ENCODE peak calls at places on chromosomes 3 and 15, in five cellular contexts. X, T, F, R and J are unnamed samples.

GRCh38 chr15:40582726-40583246 is 11.3 kb upstream of the KNL1 start:
- DNase-seq in X (no peak), R (no peak), F (no peak), T (no peak), J (no peak)

GRCh38 chr15:62895139-62895866 is 147.2 kb upstream of the TPM1 start:
- DNase-seq in T (no peak), F (no peak), X (peak; percentile 88), R (no peak), J (peak; percentile 68)

GRCh38 chr15:35833590-35833989 is 287.6 kb upstream of the DPH6 start:
- DNase-seq in T (no peak), F (no peak), X (no peak), R (no peak), J (no peak)

GRCh38 chr3:139252719-139253118 is 91.1 kb upstream of the MRPS22 start:
- DNase-seq in F (no peak), R (no peak), T (no peak), X (no peak), J (no peak)

GRCh38 chr3:42667096-42667522 is 13.6 kb downstream of the ZBTB47 start:
- DNase-seq in R (no peak), X (no peak), T (no peak), F (no peak), J (no peak)

GRCh38 chr3:54949491-54950044 is 21.7 kb upstream of the LRTM1 start:
- DNase-seq in T (no peak), F (no peak), X (no peak), R (no peak), J (peak; percentile 71)

GRCh38 chr3:58260261-58260731 is 22.7 kb downstream of the ABHD6 start:
- DNase-seq in R (no peak), X (peak; percentile 93), T (no peak), F (no peak), J (no peak)

GRCh38 chr15:60580650-60581415 is 101.9 kb upstream of the ICE2 start:
- DNase-seq in T (no peak), F (no peak), R (peak; percentile 38), X (no peak), J (no peak)

GRCh38 chr15:59168536-59168935 is 38.1 kb upstream of the LDHAL6B start:
- DNase-seq in R (no peak), X (peak; percentile 63), T (no peak), F (peak; percentile 61), J (no peak)

GRCh38 chr15:39908186-39908585 is 11.9 kb downstream of the GPR176 start:
- DNase-seq in F (peak; percentile 79), X (peak; percentile 96), R (no peak), T (no peak), J (no peak)

GRCh38 chr15:41965441-41966413 is 6.6 kb downstream of the EHD4 start:
- DNase-seq in T (no peak), R (no peak), F (no peak), X (peak; percentile 41), J (peak; percentile 53)

GRCh38 chr3:178198329-178198728 is 337.9 kb upstream of the KCNMB2 start:
- DNase-seq in F (no peak), T (no peak), X (peak; percentile 40), R (no peak), J (peak; percentile 23)

GRCh38 chr3:179244874-179245273 is 6.0 kb downstream of the KCNMB3 start:
- DNase-seq in X (peak; percentile 63), R (no peak), F (no peak), T (no peak), J (no peak)

GRCh38 chr3:41224120-41224806 is 25.0 kb downstream of the CTNNB1 start:
- DNase-seq in R (no peak), F (no peak), T (no peak), X (peak; percentile 88), J (no peak)

GRCh38 chr3:102113421-102114041 is 264.2 kb downstream of the NFKBIZ start:
- DNase-seq in R (no peak), X (peak; percentile 54), T (no peak), F (no peak), J (peak; percentile 91)

GRCh38 chr3:38125305-38126120 is 11.4 kb downstream of the ACAA1 start:
- DNase-seq in T (no peak), X (no peak), R (no peak), F (peak; percentile 38), J (no peak)

GRCh38 chr15:64232400-64232799 is 69.6 kb upstream of the PPIB start:
- DNase-seq in X (peak; percentile 83), F (no peak), T (no peak), R (no peak), J (no peak)

GRCh38 chr3:154614078-154614477 is 184.1 kb upstream of the GPR149 start:
- DNase-seq in T (no peak), R (no peak), X (no peak), F (no peak), J (no peak)

GRCh38 chr3:112744825-112745566 is 101.7 kb downstream of the CD200R1L start:
- DNase-seq in T (no peak), R (no peak), X (peak; percentile 31), F (no peak), J (no peak)

GRCh38 chr3:64548200-64548889 is 139.5 kb downstream of the ADAMTS9 start:
- DNase-seq in T (peak; percentile 31), X (peak; percentile 73), R (no peak), F (no peak), J (no peak)

GRCh38 chr15:73373221-73373620 is 4.5 kb upstream of the HCN4 start:
- DNase-seq in X (no peak), F (no peak), R (no peak), T (no peak), J (no peak)

GRCh38 chr15:49492834-49493233 is 69.8 kb downstream of the FGF7 start:
- DNase-seq in F (no peak), T (no peak), R (no peak), X (peak; percentile 90), J (peak; percentile 20)

GRCh38 chr3:32177702-32178198 is 60.7 kb upstream of the CMTM8 start:
- DNase-seq in F (no peak), R (no peak), T (peak; percentile 20), X (peak; percentile 47), J (peak; percentile 93)

GRCh38 chr3:41710646-41711388 is 251.1 kb downstream of the ULK4 start:
- DNase-seq in F (no peak), T (no peak), R (no peak), X (peak; percentile 83), J (no peak)

GRCh38 chr3:58683001-58683845 is 16.6 kb upstream of the FAM3D start:
- DNase-seq in R (no peak), F (no peak), T (no peak), X (peak; percentile 61), J (no peak)

GRCh38 chr3:24498391-24498790 is 3.7 kb upstream of the THRB start:
- DNase-seq in R (no peak), F (no peak), T (no peak), X (no peak), J (no peak)

GRCh38 chr3:188698436-188698835 is 473.3 kb upstream of the TPRG1 start:
- DNase-seq in R (no peak), X (no peak), F (no peak), T (no peak), J (no peak)

GRCh38 chr15:79339588-79340314 is 28.8 kb downstream of the TMED3 start:
- DNase-seq in F (no peak), X (peak; percentile 60), R (no peak), T (no peak), J (peak; percentile 6)

GRCh38 chr15:58957101-58957973 is 23.9 kb upstream of the SLTM start:
- DNase-seq in F (no peak), R (peak; percentile 10), T (no peak), X (peak; percentile 58), J (peak; percentile 45)

GRCh38 chr15:91908401-91908800 is 54.9 kb downstream of the SLCO3A1 start:
- DNase-seq in R (no peak), T (no peak), F (no peak), X (peak; percentile 63), J (no peak)

GRCh38 chr3:128329491-128330300 is 137.0 kb downstream of the DNAJB8 start:
- DNase-seq in X (no peak), R (no peak), T (no peak), F (no peak), J (no peak)

GRCh38 chr3:117618462-117618861 is 908.9 kb downstream of the TUSC7 start:
- DNase-seq in X (no peak), T (no peak), R (no peak), F (no peak), J (no peak)

DNA sequence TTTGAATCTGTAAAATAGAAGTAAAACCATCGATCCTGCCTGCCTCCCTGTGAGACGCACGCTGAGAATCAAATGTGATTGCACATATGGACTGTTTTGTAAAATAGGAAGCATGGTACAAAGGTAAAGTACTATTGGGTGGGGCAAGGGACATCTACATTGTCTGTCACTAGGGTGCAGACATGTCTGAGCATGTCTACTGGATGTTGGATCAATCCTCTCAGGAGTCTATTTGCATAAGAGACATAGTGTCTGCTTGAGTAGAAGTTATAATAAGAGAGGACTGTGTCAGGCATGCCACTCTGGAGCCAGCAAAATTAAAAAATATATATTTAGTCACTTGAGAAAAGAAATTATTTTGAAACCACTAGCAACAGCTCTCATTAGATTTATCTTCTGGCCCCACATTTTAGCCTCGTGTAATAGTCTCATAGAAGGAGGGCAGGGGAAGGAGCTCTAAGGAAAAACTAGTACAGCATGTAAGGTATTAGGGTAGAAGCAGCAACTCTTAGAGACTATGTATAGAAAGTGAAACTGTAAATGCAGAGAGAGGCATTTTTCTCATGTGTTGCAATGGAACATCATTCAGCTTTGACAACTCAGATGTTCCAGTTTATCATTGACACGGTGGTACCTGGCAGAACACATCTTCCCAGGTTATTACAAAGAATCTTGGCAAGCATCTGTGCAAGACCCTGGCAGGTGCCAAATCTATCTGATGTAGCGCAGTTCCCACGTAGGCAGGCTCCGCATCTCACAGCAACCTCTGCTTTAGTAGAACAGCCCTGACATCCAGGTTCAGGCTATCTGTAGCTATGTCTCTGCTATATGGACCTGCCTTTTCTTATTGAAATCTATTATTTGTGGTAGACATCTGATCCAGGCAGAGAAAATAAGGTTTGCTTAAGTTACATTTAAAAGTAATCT is 85.2 kb upstream of the CHL1 start:
- DNase-seq in R (no peak), X (no peak), T (no peak), F (no peak), J (no peak)
- H3K9me3 ChIP-seq in R (no peaks in the 10 kb centered on the region), X (no peaks in the 10 kb centered on the region), T (no peaks in the 10 kb centered on the region), F (no peaks in the 10 kb centered on the region), J (no peaks in the 10 kb centered on the region)

GRCh38 chr3:194937144-194937543 is 251.5 kb downstream of the FAM43A start:
- DNase-seq in F (no peak), X (no peak), R (no peak), T (no peak), J (no peak)
- H3K9me3 ChIP-seq in F (no peaks in the 10 kb centered on the region), X (peaks cover 3% of the 10 kb centered on the region), R (no peaks in the 10 kb centered on the region), T (no peaks in the 10 kb centered on the region), J (peaks cover 6% of the 10 kb centered on the region)

GRCh38 chr15:25186411-25186810 is 231.6 kb downstream of the SNRPN start:
- DNase-seq in R (no peak), F (peak; percentile 54), X (no peak), T (no peak), J (no peak)
- H3K9me3 ChIP-seq in R (no peaks in the 10 kb centered on the region), F (peaks cover 53% of the 10 kb centered on the region), X (peaks cover 84% of the 10 kb centered on the region), T (no peaks in the 10 kb centered on the region), J (peaks cover 93% of the 10 kb centered on the region)

GRCh38 chr3:189944285-189945145 is 176.2 kb downstream of the P3H2 start:
- DNase-seq in R (no peak), F (no peak), T (no peak), X (no peak), J (peak; percentile 94)

GRCh38 chr3:189941679-189942078 is 179.0 kb downstream of the P3H2 start:
- DNase-seq in T (no peak), R (no peak), F (no peak), X (peak; percentile 59), J (peak; percentile 65)

GRCh38 chr3:189942948-189943347 is 177.7 kb downstream of the P3H2 start:
- DNase-seq in X (no peak), T (no peak), R (no peak), F (no peak), J (no peak)

GRCh38 chr3:189937302-189938255 is 183.1 kb downstream of the P3H2 start:
- DNase-seq in T (no peak), X (peak; percentile 92), F (peak; percentile 99), R (no peak), J (peak; percentile 100)

GRCh38 chr3:189941125-189941524 is 179.6 kb downstream of the P3H2 start:
- DNase-seq in X (no peak), R (no peak), T (no peak), F (no peak), J (no peak)
- H3K9me3 ChIP-seq in X (no peaks in the 10 kb centered on the region), R (no peaks in the 10 kb centered on the region), T (no peaks in the 10 kb centered on the region), F (no peaks in the 10 kb centered on the region), J (no peaks in the 10 kb centered on the region)